ENCODE peak calls at places on chromosomes 16 and 17, in six cellular contexts. One of them, this sample, is unnamed.

GRCh38 chr17:13153036-13153435 is 135.2 kb upstream of the ELAC2 start:
- DNase-seq in cardiac muscle cell: no peak
- DNase-seq in ascending aorta: no peak
- DNase-seq in GM20000: no peak
- DNase-seq in bronchial epithelial cell: peak; percentile 22
- DNase-seq in NB4: no peak
- DNase-seq in this sample: no peak

GRCh38 chr17:34299918-34300600 is 14.5 kb downstream of the CCL11 start:
- DNase-seq in cardiac muscle cell: peak; percentile 58
- DNase-seq in ascending aorta: no peak
- DNase-seq in GM20000: no peak
- DNase-seq in bronchial epithelial cell: peak; percentile 87
- DNase-seq in NB4: no peak
- DNase-seq in this sample: no peak

GRCh38 chr17:80639658-80640057 is 95.0 kb downstream of the RPTOR start:
- DNase-seq in cardiac muscle cell: no peak
- DNase-seq in ascending aorta: peak; percentile 28
- DNase-seq in GM20000: no peak
- DNase-seq in bronchial epithelial cell: no peak
- DNase-seq in NB4: no peak
- DNase-seq in this sample: no peak

GRCh38 chr17:81923302-81924260 is 4.0 kb downstream of the MAFG start:
- DNase-seq in cardiac muscle cell: peak; percentile 90
- DNase-seq in ascending aorta: peak; percentile 84
- DNase-seq in GM20000: no peak
- DNase-seq in bronchial epithelial cell: peak; percentile 38
- DNase-seq in NB4: peak; percentile 96
- DNase-seq in this sample: no peak

GRCh38 chr17:82108038-82108998 is 10.3 kb upstream of the FASN start:
- DNase-seq in cardiac muscle cell: no peak
- DNase-seq in ascending aorta: no peak
- DNase-seq in GM20000: no peak
- DNase-seq in bronchial epithelial cell: no peak
- DNase-seq in NB4: no peak
- DNase-seq in this sample: no peak

GRCh38 chr17:38464251-38464722 is 36.0 kb downstream of the ARHGAP23 start:
- DNase-seq in cardiac muscle cell: no peak
- DNase-seq in ascending aorta: peak; percentile 94
- DNase-seq in GM20000: peak; percentile 15
- DNase-seq in bronchial epithelial cell: no peak
- DNase-seq in NB4: no peak
- DNase-seq in this sample: no peak

GRCh38 chr16:87764600-87765472 is 950 bp downstream of the KLHDC4 start:
- DNase-seq in cardiac muscle cell: no peak
- DNase-seq in ascending aorta: no peak
- DNase-seq in GM20000: no peak
- DNase-seq in bronchial epithelial cell: no peak
- DNase-seq in NB4: no peak
- DNase-seq in this sample: peak; percentile 18

GRCh38 chr16:1154291-1154886 is 1.5 kb downstream of the CACNA1H start:
- DNase-seq in cardiac muscle cell: no peak
- DNase-seq in ascending aorta: no peak
- DNase-seq in GM20000: no peak
- DNase-seq in bronchial epithelial cell: no peak
- DNase-seq in NB4: no peak
- DNase-seq in this sample: no peak

GRCh38 chr17:74779948-74780400 is 3.8 kb upstream of the NAT9 start:
- DNase-seq in cardiac muscle cell: no peak
- DNase-seq in ascending aorta: peak; percentile 78
- DNase-seq in GM20000: peak; percentile 75
- DNase-seq in bronchial epithelial cell: no peak
- DNase-seq in NB4: peak; percentile 97
- DNase-seq in this sample: peak; percentile 87

GRCh38 chr16:89863741-89864391 is 9.5 kb upstream of the TCF25 start:
- DNase-seq in cardiac muscle cell: peak; percentile 73
- DNase-seq in ascending aorta: no peak
- DNase-seq in GM20000: peak; percentile 75
- DNase-seq in bronchial epithelial cell: peak; percentile 49
- DNase-seq in NB4: peak; percentile 34
- DNase-seq in this sample: peak; percentile 52
- TF ChIP-seq CTCF in cardiac muscle cell: no peak
- TF ChIP-seq CTCF in ascending aorta: no peak
- TF ChIP-seq CTCF in GM20000: no peak
- TF ChIP-seq CTCF in bronchial epithelial cell: no peak
- TF ChIP-seq CTCF in NB4: no peak
- TF ChIP-seq CTCF in this sample: no peak

GRCh38 chr17:83145831-83146230 is 66.4 kb downstream of the METRNL start:
- DNase-seq in cardiac muscle cell: no peak
- DNase-seq in ascending aorta: no peak
- DNase-seq in GM20000: no peak
- DNase-seq in bronchial epithelial cell: no peak
- DNase-seq in NB4: no peak
- DNase-seq in this sample: no peak
- TF ChIP-seq CTCF in cardiac muscle cell: no peak
- TF ChIP-seq CTCF in ascending aorta: no peak
- TF ChIP-seq CTCF in GM20000: no peak
- TF ChIP-seq CTCF in bronchial epithelial cell: no peak
- TF ChIP-seq CTCF in NB4: no peak
- TF ChIP-seq CTCF in this sample: no peak

GRCh38 chr17:48028736-48029135 is 8.9 kb downstream of the COPZ2 start:
- DNase-seq in cardiac muscle cell: no peak
- DNase-seq in ascending aorta: no peak
- DNase-seq in GM20000: no peak
- DNase-seq in bronchial epithelial cell: no peak
- DNase-seq in NB4: no peak
- DNase-seq in this sample: no peak

GRCh38 chr17:48026503-48027321 is 10.9 kb downstream of the COPZ2 start:
- DNase-seq in cardiac muscle cell: peak; percentile 93
- DNase-seq in ascending aorta: peak; percentile 91
- DNase-seq in GM20000: peak; percentile 86
- DNase-seq in bronchial epithelial cell: peak; percentile 88
- DNase-seq in NB4: peak; percentile 89
- DNase-seq in this sample: peak; percentile 91

GRCh38 chr17:48025040-48025903 is 12.3 kb downstream of the COPZ2 start:
- DNase-seq in cardiac muscle cell: peak; percentile 97
- DNase-seq in ascending aorta: peak; percentile 99
- DNase-seq in GM20000: peak; percentile 97
- DNase-seq in bronchial epithelial cell: peak; percentile 86
- DNase-seq in NB4: peak; percentile 95
- DNase-seq in this sample: peak; percentile 98

GRCh38 chr17:48025904-48026502 is 11.6 kb downstream of the COPZ2 start:
- DNase-seq in cardiac muscle cell: peak; percentile 28
- DNase-seq in ascending aorta: peak; percentile 74
- DNase-seq in GM20000: no peak
- DNase-seq in bronchial epithelial cell: peak; percentile 52
- DNase-seq in NB4: no peak
- DNase-seq in this sample: peak; percentile 16

GRCh38 chr17:48027322-48027981 is 10.1 kb downstream of the COPZ2 start:
- DNase-seq in cardiac muscle cell: no peak
- DNase-seq in ascending aorta: no peak
- DNase-seq in GM20000: no peak
- DNase-seq in bronchial epithelial cell: no peak
- DNase-seq in NB4: no peak
- DNase-seq in this sample: no peak
- TF ChIP-seq CTCF in cardiac muscle cell: no peak
- TF ChIP-seq CTCF in ascending aorta: no peak
- TF ChIP-seq CTCF in GM20000: no peak
- TF ChIP-seq CTCF in bronchial epithelial cell: no peak
- TF ChIP-seq CTCF in NB4: no peak
- TF ChIP-seq CTCF in this sample: no peak

GRCh38 chr16:49353650-49354049 is 20.0 kb upstream of the C16orf78 start:
- DNase-seq in cardiac muscle cell: peak; percentile 8
- DNase-seq in ascending aorta: no peak
- DNase-seq in GM20000: no peak
- DNase-seq in bronchial epithelial cell: no peak
- DNase-seq in NB4: no peak
- DNase-seq in this sample: no peak
- TF ChIP-seq CTCF in cardiac muscle cell: no peak
- TF ChIP-seq CTCF in ascending aorta: no peak
- TF ChIP-seq CTCF in GM20000: no peak
- TF ChIP-seq CTCF in bronchial epithelial cell: no peak
- TF ChIP-seq CTCF in NB4: no peak
- TF ChIP-seq CTCF in this sample: no peak

DNA sequence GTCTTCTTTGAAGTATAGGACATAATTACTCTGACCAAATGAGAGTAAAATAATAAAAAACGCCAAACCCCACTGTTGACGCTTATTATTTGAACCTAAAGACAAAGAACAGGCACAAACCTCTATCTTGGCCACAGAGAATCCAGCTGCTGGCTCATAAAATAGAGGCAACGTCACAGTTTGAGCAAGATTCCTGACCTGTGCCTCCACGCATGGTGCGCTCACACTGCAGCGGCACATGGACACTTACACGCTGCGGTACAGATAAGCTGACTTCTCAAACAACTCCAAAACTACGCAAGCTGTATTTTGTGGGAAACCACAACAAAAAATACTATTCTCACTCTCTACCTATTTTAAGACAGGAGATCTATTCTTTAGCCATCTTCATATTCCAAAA is 38.8 kb upstream of the TRAP1 start:
- DNase-seq in cardiac muscle cell: no peak
- DNase-seq in ascending aorta: no peak
- DNase-seq in GM20000: no peak
- DNase-seq in bronchial epithelial cell: no peak
- DNase-seq in NB4: no peak
- DNase-seq in this sample: no peak
- TF ChIP-seq CTCF in cardiac muscle cell: no peak
- TF ChIP-seq CTCF in ascending aorta: no peak
- TF ChIP-seq CTCF in GM20000: no peak
- TF ChIP-seq CTCF in bronchial epithelial cell: no peak
- TF ChIP-seq CTCF in NB4: no peak
- TF ChIP-seq CTCF in this sample: no peak

GRCh38 chr16:6481894-6482293 is 850.8 kb upstream of the RBFOX1 start:
- DNase-seq in cardiac muscle cell: no peak
- DNase-seq in ascending aorta: no peak
- DNase-seq in GM20000: no peak
- DNase-seq in bronchial epithelial cell: no peak
- DNase-seq in NB4: no peak
- DNase-seq in this sample: no peak
- TF ChIP-seq CTCF in cardiac muscle cell: no peak
- TF ChIP-seq CTCF in ascending aorta: no peak
- TF ChIP-seq CTCF in GM20000: no peak
- TF ChIP-seq CTCF in bronchial epithelial cell: no peak
- TF ChIP-seq CTCF in NB4: no peak
- TF ChIP-seq CTCF in this sample: no peak

GRCh38 chr17:29041091-29041490 is 1.9 kb upstream of the PIPOX start:
- DNase-seq in cardiac muscle cell: no peak
- DNase-seq in ascending aorta: no peak
- DNase-seq in GM20000: no peak
- DNase-seq in bronchial epithelial cell: no peak
- DNase-seq in NB4: no peak
- DNase-seq in this sample: no peak

GRCh38 chr17:29045026-29045425 is 2.1 kb downstream of the PIPOX start:
- DNase-seq in cardiac muscle cell: no peak
- DNase-seq in ascending aorta: no peak
- DNase-seq in GM20000: no peak
- DNase-seq in bronchial epithelial cell: no peak
- DNase-seq in NB4: no peak
- DNase-seq in this sample: no peak

GRCh38 chr17:29042026-29042678 is 789 bp upstream of the PIPOX start:
- DNase-seq in cardiac muscle cell: no peak
- DNase-seq in ascending aorta: no peak
- DNase-seq in GM20000: no peak
- DNase-seq in bronchial epithelial cell: no peak
- DNase-seq in NB4: no peak
- DNase-seq in this sample: no peak

GRCh38 chr17:29043539-29044165 is 711 bp downstream of the PIPOX start:
- DNase-seq in cardiac muscle cell: no peak
- DNase-seq in ascending aorta: no peak
- DNase-seq in GM20000: no peak
- DNase-seq in bronchial epithelial cell: no peak
- DNase-seq in NB4: no peak
- DNase-seq in this sample: no peak

DNA sequence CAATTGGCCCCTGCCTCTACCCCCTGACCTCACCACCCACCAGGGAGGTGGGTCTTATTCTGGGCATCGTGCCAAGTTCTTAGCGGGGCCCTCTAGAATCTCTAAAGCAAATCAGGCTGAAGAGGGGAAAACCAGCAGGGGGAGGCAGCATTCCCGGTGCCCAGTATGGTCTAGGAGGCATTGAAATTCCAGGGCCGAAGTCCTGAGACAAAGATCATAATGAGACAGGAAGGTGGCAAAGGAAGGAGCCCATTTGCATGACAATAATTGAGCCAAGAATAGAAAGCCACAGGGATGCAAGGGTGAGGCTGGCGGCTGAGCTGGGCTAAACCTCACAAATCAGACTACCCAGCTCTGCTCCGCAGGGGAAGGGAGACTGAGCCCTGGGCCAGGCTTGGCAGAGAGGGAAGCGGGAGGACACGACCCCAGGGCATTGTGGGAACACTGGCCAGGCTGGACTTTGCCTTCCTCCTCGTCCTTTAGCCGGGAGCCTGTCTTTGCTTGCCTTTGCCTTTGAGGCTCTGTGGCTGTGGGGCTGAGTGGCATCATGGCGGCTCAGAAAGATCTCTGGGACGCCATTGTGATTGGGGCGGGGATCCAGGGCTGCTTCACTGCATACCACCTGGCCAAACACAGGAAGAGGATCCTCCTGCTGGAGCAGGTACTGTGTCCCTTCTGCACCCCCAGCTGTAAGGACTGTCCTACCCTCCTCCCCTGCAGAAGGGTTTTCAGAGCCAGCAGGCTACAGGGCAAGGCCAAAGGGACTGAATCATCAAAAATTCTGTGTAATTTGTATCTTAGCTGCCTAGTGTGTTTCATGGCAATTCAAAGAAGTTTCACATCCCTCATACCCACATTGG is at the start of gene PIPOX:
- DNase-seq in cardiac muscle cell: peak; percentile 81
- DNase-seq in ascending aorta: no peak
- DNase-seq in GM20000: no peak
- DNase-seq in bronchial epithelial cell: peak; percentile 11
- DNase-seq in NB4: peak; percentile 55
- DNase-seq in this sample: peak; percentile 51
- TF ChIP-seq CTCF in cardiac muscle cell: peak; percentile 43
- TF ChIP-seq CTCF in ascending aorta: no peak
- TF ChIP-seq CTCF in GM20000: no peak
- TF ChIP-seq CTCF in bronchial epithelial cell: no peak
- TF ChIP-seq CTCF in NB4: no peak
- TF ChIP-seq CTCF in this sample: no peak